ENCODE peak calls at places on chromosome 14, in seven cellular contexts. One of them, this sample, is unnamed.

GRCh38 chr14:91649930-91650329 is 82.0 kb downstream of the CATSPERB start:
- DNase-seq in HepG2: peak; percentile 13
- DNase-seq in IMR-90: peak; percentile 49
- DNase-seq in GM12878: no peak
- DNase-seq in K562: peak; percentile 12
- DNase-seq in HCT116: peak; percentile 26
- DNase-seq in H1: no peak
- DNase-seq in this sample: peak; percentile 55

GRCh38 chr14:51828017-51828797 is 32.2 kb upstream of the GNG2 start:
- DNase-seq in H1: no peak
- DNase-seq in K562: no peak
- DNase-seq in HepG2: no peak
- DNase-seq in HCT116: peak; percentile 44
- DNase-seq in GM12878: peak; percentile 74
- DNase-seq in IMR-90: peak; percentile 62
- DNase-seq in this sample: peak; percentile 33

GRCh38 chr14:59582845-59583509 is 6.4 kb upstream of the CCDC175 start:
- DNase-seq in GM12878: no peak
- DNase-seq in K562: peak; percentile 6
- DNase-seq in HepG2: no peak
- DNase-seq in H1: peak; percentile 67
- DNase-seq in HCT116: no peak
- DNase-seq in IMR-90: no peak
- DNase-seq in this sample: no peak

GRCh38 chr14:79852975-79853374 is 358.3 kb downstream of the DIO2 start:
- DNase-seq in HCT116: no peak
- DNase-seq in H1: no peak
- DNase-seq in HepG2: no peak
- DNase-seq in GM12878: no peak
- DNase-seq in IMR-90: no peak
- DNase-seq in K562: no peak
- DNase-seq in this sample: no peak

GRCh38 chr14:49702725-49703124 is 9.8 kb downstream of the KLHDC1 start:
- DNase-seq in H1: no peak
- DNase-seq in HCT116: no peak
- DNase-seq in GM12878: no peak
- DNase-seq in K562: no peak
- DNase-seq in HepG2: no peak
- DNase-seq in IMR-90: no peak
- DNase-seq in this sample: no peak

GRCh38 chr14:74510955-74511354 is 17.4 kb downstream of the ISCA2 start:
- DNase-seq in K562: no peak
- DNase-seq in HCT116: no peak
- DNase-seq in GM12878: no peak
- DNase-seq in IMR-90: peak; percentile 81
- DNase-seq in HepG2: no peak
- DNase-seq in H1: no peak
- DNase-seq in this sample: no peak

GRCh38 chr14:93780811-93781210 is 7.5 kb downstream of the PRIMA1 start:
- DNase-seq in GM12878: no peak
- DNase-seq in H1: no peak
- DNase-seq in HCT116: no peak
- DNase-seq in K562: no peak
- DNase-seq in IMR-90: no peak
- DNase-seq in HepG2: no peak
- DNase-seq in this sample: no peak

GRCh38 chr14:99254391-99255009 is 17.5 kb downstream of the BCL11B start:
- DNase-seq in HCT116: no peak
- DNase-seq in K562: no peak
- DNase-seq in H1: no peak
- DNase-seq in HepG2: no peak
- DNase-seq in GM12878: no peak
- DNase-seq in IMR-90: no peak
- DNase-seq in this sample: no peak

GRCh38 chr14:72906316-72906715 is 12.4 kb upstream of the DPF3 start:
- DNase-seq in H1: no peak
- DNase-seq in HCT116: no peak
- DNase-seq in HepG2: no peak
- DNase-seq in IMR-90: peak; percentile 87
- DNase-seq in K562: no peak
- DNase-seq in GM12878: no peak
- DNase-seq in this sample: no peak

GRCh38 chr14:67240168-67240932 is 885 bp upstream of the PALS1 start:
- DNase-seq in K562: no peak
- DNase-seq in HCT116: no peak
- DNase-seq in H1: peak; percentile 57
- DNase-seq in IMR-90: peak; percentile 11
- DNase-seq in HepG2: peak; percentile 15
- DNase-seq in GM12878: no peak
- DNase-seq in this sample: peak; percentile 68

GRCh38 chr14:32507029-32507984 is 178.2 kb downstream of the AKAP6 start:
- DNase-seq in IMR-90: peak; percentile 90
- DNase-seq in GM12878: no peak
- DNase-seq in HepG2: no peak
- DNase-seq in K562: no peak
- DNase-seq in H1: no peak
- DNase-seq in HCT116: peak; percentile 33
- DNase-seq in this sample: peak; percentile 51

GRCh38 chr14:99850705-99851104 is 57.5 kb downstream of the EML1 start:
- DNase-seq in HepG2: no peak
- DNase-seq in HCT116: no peak
- DNase-seq in K562: no peak
- DNase-seq in GM12878: no peak
- DNase-seq in IMR-90: peak; percentile 16
- DNase-seq in H1: no peak
- DNase-seq in this sample: no peak

GRCh38 chr14:93114713-93115068 is 1.0 kb downstream of the ITPK1 start:
- DNase-seq in H1: no peak
- DNase-seq in IMR-90: no peak
- DNase-seq in HepG2: no peak
- DNase-seq in GM12878: no peak
- DNase-seq in HCT116: no peak
- DNase-seq in K562: no peak
- DNase-seq in this sample: no peak

GRCh38 chr14:103624860-103625259 is 4.2 kb upstream of the KLC1 start:
- DNase-seq in HCT116: peak; percentile 56
- DNase-seq in GM12878: no peak
- DNase-seq in K562: no peak
- DNase-seq in IMR-90: peak; percentile 66
- DNase-seq in H1: no peak
- DNase-seq in HepG2: peak; percentile 46
- DNase-seq in this sample: peak; percentile 81

GRCh38 chr14:77184396-77185092 is 2.9 kb downstream of the TMEM63C start:
- DNase-seq in HCT116: no peak
- DNase-seq in K562: no peak
- DNase-seq in GM12878: no peak
- DNase-seq in HepG2: no peak
- DNase-seq in H1: no peak
- DNase-seq in IMR-90: no peak
- DNase-seq in this sample: no peak

GRCh38 chr14:77185093-77185465 is 3.5 kb downstream of the TMEM63C start:
- DNase-seq in GM12878: no peak
- DNase-seq in H1: no peak
- DNase-seq in HCT116: no peak
- DNase-seq in K562: no peak
- DNase-seq in HepG2: no peak
- DNase-seq in IMR-90: no peak
- DNase-seq in this sample: no peak

GRCh38 chr14:77189479-77189878 is 7.9 kb downstream of the TMEM63C start:
- DNase-seq in HepG2: no peak
- DNase-seq in H1: no peak
- DNase-seq in IMR-90: no peak
- DNase-seq in GM12878: no peak
- DNase-seq in HCT116: no peak
- DNase-seq in K562: no peak
- DNase-seq in this sample: no peak

GRCh38 chr14:77187649-77188012 is 6.0 kb downstream of the TMEM63C start:
- DNase-seq in IMR-90: no peak
- DNase-seq in H1: no peak
- DNase-seq in HCT116: no peak
- DNase-seq in K562: no peak
- DNase-seq in GM12878: no peak
- DNase-seq in HepG2: no peak
- DNase-seq in this sample: no peak

DNA sequence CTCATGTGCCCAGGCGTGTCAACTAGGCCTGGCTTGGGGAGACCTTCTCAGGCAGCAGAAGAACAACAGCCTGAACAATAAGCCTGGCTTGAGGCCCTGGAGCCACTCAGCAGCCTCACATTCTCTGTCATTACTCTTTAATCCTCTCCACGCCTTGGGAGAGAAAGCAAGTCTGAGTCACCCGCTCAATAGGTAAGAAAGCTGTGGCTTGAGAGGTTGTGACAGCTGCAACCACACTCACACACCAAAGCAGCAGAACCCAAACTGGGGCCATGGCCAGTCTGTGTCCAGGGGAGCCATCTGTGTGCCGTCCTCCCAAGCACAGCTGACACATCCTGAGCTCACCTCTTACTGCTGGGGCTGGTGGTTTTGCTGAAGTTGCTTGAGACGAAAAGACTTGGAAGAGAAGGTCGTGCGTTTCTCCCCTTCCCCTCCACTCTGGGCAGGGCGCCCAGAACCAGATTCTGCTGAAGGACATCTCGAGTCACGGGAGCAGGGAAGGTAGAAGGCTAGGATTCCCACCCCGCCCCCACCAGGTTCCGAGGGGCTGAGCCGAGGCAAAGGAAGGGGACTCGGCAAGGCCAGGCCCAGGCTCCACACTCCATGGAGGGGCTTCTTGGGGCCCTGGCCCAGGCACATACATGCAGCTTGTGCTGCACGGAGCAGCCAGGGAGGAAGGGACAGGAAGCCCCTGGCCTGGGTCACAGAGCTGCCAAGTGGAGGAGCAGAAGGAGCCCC is 5.5 kb downstream of the TMEM63C start:
- DNase-seq in HCT116: peak; percentile 27
- DNase-seq in HepG2: no peak
- DNase-seq in K562: no peak
- DNase-seq in H1: no peak
- DNase-seq in IMR-90: peak; percentile 26
- DNase-seq in GM12878: no peak
- DNase-seq in this sample: no peak
- TF ChIP-seq CEBPB in HCT116: no peak
- TF ChIP-seq CEBPB in HepG2: no peak
- TF ChIP-seq CEBPB in K562: no peak
- TF ChIP-seq CEBPB in H1: no peak
- TF ChIP-seq CEBPB in IMR-90: no peak
- TF ChIP-seq CEBPB in GM12878: no peak
- TF ChIP-seq CEBPB in this sample: no peak

DNA sequence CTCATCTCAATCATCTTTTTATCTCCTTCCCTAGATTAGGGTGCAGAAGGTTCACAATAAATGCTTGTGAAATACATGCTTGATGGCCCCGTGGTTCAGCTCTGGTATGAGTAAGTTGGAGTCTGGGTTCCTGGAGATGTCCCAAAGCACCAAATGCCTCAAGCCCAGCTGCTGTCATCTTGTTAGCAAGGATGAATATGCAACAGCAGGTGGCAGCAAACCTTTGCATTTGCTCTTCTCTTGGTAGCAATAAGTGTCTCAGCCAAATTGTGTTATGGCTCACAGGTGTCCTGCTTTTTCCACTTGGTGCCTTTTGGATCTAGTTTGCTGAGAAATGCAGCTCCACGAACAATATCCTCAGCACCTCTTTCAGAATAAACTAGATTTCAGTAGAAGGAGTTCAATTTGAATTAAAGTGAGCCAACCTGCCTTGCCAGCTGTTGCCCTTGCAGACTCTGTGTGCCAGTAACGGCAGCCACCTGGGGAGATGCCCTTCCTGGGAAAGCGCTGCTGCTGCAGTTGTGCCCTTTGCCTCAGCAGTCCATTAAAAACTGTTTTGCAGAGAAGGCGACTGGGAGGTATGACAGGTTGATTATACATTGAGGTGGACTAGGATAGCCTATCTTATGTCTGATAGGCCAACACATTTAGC is 417.3 kb downstream of the SNAPC1 start:
- DNase-seq in IMR-90: peak; percentile 91
- DNase-seq in GM12878: peak; percentile 9
- DNase-seq in H1: peak; percentile 60
- DNase-seq in K562: peak; percentile 4
- DNase-seq in HCT116: peak; percentile 13
- DNase-seq in HepG2: peak; percentile 48
- DNase-seq in this sample: peak; percentile 72
- TF ChIP-seq CEBPB in IMR-90: peak; percentile 13
- TF ChIP-seq CEBPB in GM12878: no peak
- TF ChIP-seq CEBPB in H1: no peak
- TF ChIP-seq CEBPB in K562: no peak
- TF ChIP-seq CEBPB in HCT116: no peak
- TF ChIP-seq CEBPB in HepG2: no peak
- TF ChIP-seq CEBPB in this sample: no peak

GRCh38 chr14:76863724-76864407 is 37.7 kb downstream of the LRRC74A start:
- DNase-seq in IMR-90: no peak
- DNase-seq in GM12878: peak; percentile 13
- DNase-seq in HepG2: peak; percentile 19
- DNase-seq in H1: no peak
- DNase-seq in K562: no peak
- DNase-seq in HCT116: no peak
- DNase-seq in this sample: no peak

GRCh38 chr14:76867536-76868452 is 41.6 kb downstream of the LRRC74A start:
- DNase-seq in H1: no peak
- DNase-seq in HCT116: no peak
- DNase-seq in HepG2: no peak
- DNase-seq in K562: no peak
- DNase-seq in GM12878: no peak
- DNase-seq in IMR-90: no peak
- DNase-seq in this sample: no peak

GRCh38 chr14:76870146-76870545 is 43.9 kb downstream of the LRRC74A start:
- DNase-seq in K562: no peak
- DNase-seq in HCT116: no peak
- DNase-seq in IMR-90: no peak
- DNase-seq in HepG2: peak; percentile 16
- DNase-seq in GM12878: no peak
- DNase-seq in H1: no peak
- DNase-seq in this sample: peak; percentile 38

GRCh38 chr14:76868453-76869170 is 42.4 kb downstream of the LRRC74A start:
- DNase-seq in HepG2: no peak
- DNase-seq in H1: no peak
- DNase-seq in GM12878: no peak
- DNase-seq in K562: no peak
- DNase-seq in IMR-90: no peak
- DNase-seq in HCT116: no peak
- DNase-seq in this sample: no peak

GRCh38 chr14:76866469-76866868 is 40.3 kb downstream of the LRRC74A start:
- DNase-seq in H1: no peak
- DNase-seq in K562: no peak
- DNase-seq in GM12878: no peak
- DNase-seq in HCT116: no peak
- DNase-seq in IMR-90: no peak
- DNase-seq in HepG2: no peak
- DNase-seq in this sample: no peak
- TF ChIP-seq CEBPB in H1: no peak
- TF ChIP-seq CEBPB in K562: no peak
- TF ChIP-seq CEBPB in GM12878: no peak
- TF ChIP-seq CEBPB in HCT116: no peak
- TF ChIP-seq CEBPB in IMR-90: no peak
- TF ChIP-seq CEBPB in HepG2: no peak
- TF ChIP-seq CEBPB in this sample: no peak

DNA sequence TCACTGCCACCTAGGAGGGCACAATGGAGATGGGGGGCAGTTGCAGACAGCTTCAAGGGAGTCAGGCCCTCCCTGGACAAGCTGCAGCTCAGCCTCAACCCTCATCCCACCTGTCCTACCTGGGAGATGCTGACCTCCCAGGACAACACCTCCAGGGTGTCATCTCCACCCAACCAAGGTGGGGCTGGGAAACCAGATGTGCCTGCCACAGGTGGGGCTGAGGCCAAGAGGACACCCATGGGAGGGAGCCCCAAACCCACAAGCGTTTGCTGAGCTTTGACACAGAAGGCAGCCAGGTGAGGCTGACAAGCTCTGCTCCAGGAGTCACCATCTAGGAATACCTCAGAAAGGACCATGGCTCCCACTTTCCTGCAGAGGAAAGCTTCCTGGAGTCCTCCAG is 31.5 kb downstream of the ZFP36L1 start:
- DNase-seq in HCT116: no peak
- DNase-seq in GM12878: no peak
- DNase-seq in H1: no peak
- DNase-seq in K562: no peak
- DNase-seq in IMR-90: no peak
- DNase-seq in HepG2: no peak
- DNase-seq in this sample: no peak
- TF ChIP-seq CEBPB in HCT116: no peak
- TF ChIP-seq CEBPB in GM12878: no peak
- TF ChIP-seq CEBPB in H1: no peak
- TF ChIP-seq CEBPB in K562: no peak
- TF ChIP-seq CEBPB in IMR-90: no peak
- TF ChIP-seq CEBPB in HepG2: no peak
- TF ChIP-seq CEBPB in this sample: no peak